ENCODE peak calls at places on chromosomes 7 and 10, in six cellular contexts. Q is activated T-cell treated with anti-CD3 and anti-CD28 coated beads for 24 hours; Z is dorsolateral prefrontal cortex; U is T follicular helper cell; L is stimulated activated CD4-positive, alpha-beta T cell treated with anti-CD3 and anti-CD28 coated beads, Interleukin-12 subunit alpha, Interleukin-12 subunit beta, amount 100 ng/mL, for 4 hours; X is SHP77 treated with DMSO at 0.1 percent for 48 hours. D is an unnamed sample.
A peak's percentile ranks its signal among the peaks of the same experiment; 100 is the strongest.

GRCh38 chr10:79246606-79247275 is 100.5 kb upstream of the PPIF start:
- DNase-seq in Q (no peak), Z (no peak), U (no peak), L (no peak), X (no peak), D (no peak)

GRCh38 chr10:25683291-25683690 is 250.7 kb upstream of the MYO3A start:
- DNase-seq in Q (no peak), Z (no peak), U (no peak), L (no peak), X (no peak), D (no peak)

GRCh38 chr10:6202684-6203330 is at the start of gene PFKFB3:
- DNase-seq in Q (peak; percentile 90), Z (peak; percentile 97), U (peak; percentile 84), L (peak; percentile 88), X (no peak), D (peak; percentile 84)

GRCh38 chr10:119022846-119023552 is 6.5 kb upstream of the NANOS1 start:
- DNase-seq in Q (no peak), Z (no peak), U (no peak), L (no peak), X (no peak), D (no peak)

GRCh38 chr7:132773527-132773956 is 197.3 kb upstream of the PLXNA4 start:
- DNase-seq in Q (no peak), Z (no peak), U (no peak), L (no peak), X (no peak), D (no peak)

GRCh38 chr7:46900312-46901263 is 681.3 kb downstream of the TNS3 start:
- DNase-seq in Q (no peak), Z (no peak), U (no peak), L (no peak), X (no peak), D (no peak)

GRCh38 chr10:122373713-122374112 is 795 bp upstream of the PLEKHA1 start:
- DNase-seq in Q (no peak), Z (no peak), U (no peak), L (no peak), X (no peak), D (no peak)

GRCh38 chr7:80466638-80467037 is 45.2 kb downstream of the GNAT3 start:
- DNase-seq in Q (no peak), Z (no peak), U (no peak), L (no peak), X (no peak), D (no peak)

GRCh38 chr7:129338450-129338849 is 95.8 kb upstream of the STRIP2 start:
- DNase-seq in Q (no peak), Z (no peak), U (no peak), L (no peak), X (no peak), D (no peak)

GRCh38 chr10:99872367-99873162 is 90.1 kb downstream of the ABCC2 start:
- DNase-seq in Q (no peak), Z (no peak), U (no peak), L (no peak), X (no peak), D (no peak)

GRCh38 chr10:119533473-119533872 is 9.0 kb downstream of the RGS10 start:
- DNase-seq in Q (no peak), Z (no peak), U (no peak), L (no peak), X (no peak), D (no peak)